ENCODE peak calls at places on chromosomes 5 and 9, in eight cellular contexts. U, F, X, Z, A, L, B and S are unnamed samples.

GRCh38 chr9:85717220-85717619 is 24.5 kb downstream of the AGTPBP1 start:
- DNase-seq in X (no peak), A (no peak), F (no peak), Z (no peak), L (no peak), U (no peak), B (no peak), S (no peak)

GRCh38 chr5:89435347-89435746 is 552.4 kb upstream of the MEF2C start:
- DNase-seq in Z (no peak), A (no peak), U (no peak), X (no peak), L (no peak), F (no peak), B (no peak), S (no peak)

GRCh38 chr5:126334755-126335154 is 88.5 kb upstream of the GRAMD2B start:
- DNase-seq in U (no peak), L (no peak), X (no peak), Z (no peak), B (no peak), A (no peak), F (no peak), S (peak)

GRCh38 chr9:89880161-89880560 is 275.3 kb downstream of the GADD45G start:
- DNase-seq in L (no peak), Z (no peak), B (no peak), F (no peak), U (no peak), A (no peak), X (no peak), S (no peak)

GRCh38 chr9:113620377-113621161 is 157.0 kb downstream of the RGS3 start:
- DNase-seq in L (peak), A (peak), Z (peak), U (peak), B (no peak), F (no peak), X (no peak), S (peak)

GRCh38 chr5:135441919-135442318 is 5.2 kb downstream of the DCANP1 start:
- DNase-seq in F (no peak), L (no peak), B (no peak), Z (peak), X (no peak), A (no peak), U (no peak), S (no peak)

GRCh38 chr9:76729116-76729515 is 35.1 kb upstream of the PCA3 start:
- DNase-seq in B (no peak), L (no peak), Z (no peak), X (no peak), A (no peak), F (no peak), U (no peak), S (no peak)

GRCh38 chr5:141430332-141431113 is at the start of gene PCDHGA12:
- DNase-seq in A (no peak), B (no peak), U (no peak), X (no peak), L (peak), F (no peak), Z (peak), S (no peak)